ENCODE peak calls at places on chromosomes 11 and 22, in ten cellular contexts. E is breast epithelium; U is NCI-H1105 treated with DMSO at 0.1 percent for 48 hours; O is activated T-cell treated with anti-CD3 and anti-CD28 coated beads, Interleukin-2, amount 50 U/mL, for 1 hour; T is endothelial cell; A is testis; F is NCI-H446; G is PC-9; P is skeletal muscle cell; D is NCI-H2029. C is an unnamed sample.

GRCh38 chr11:111665779-111666178 is 63.5 kb downstream of the SIK2 start:
- DNase-seq in G (no peak), F (no peak), D (no peak), O (no peak), E (no peak), A (peak; percentile 17), P (peak; percentile 24), T (peak; percentile 59), U (no peak), C (no peak)

GRCh38 chr11:61160487-61161189 is 588 bp downstream of the VPS37C start:
- DNase-seq in A (no peak), F (no peak), O (no peak), G (no peak), T (no peak), P (no peak), U (no peak), E (no peak), D (no peak), C (no peak)

GRCh38 chr22:37465721-37466120 is 20.5 kb downstream of the MFNG start:
- DNase-seq in D (peak; percentile 43), U (peak; percentile 79), F (no peak), P (no peak), A (no peak), T (no peak), E (no peak), O (no peak), G (no peak), C (no peak)

GRCh38 chr11:117809236-117810055 is 12.4 kb upstream of the DSCAML1 start:
- DNase-seq in P (no peak), E (peak; percentile 56), A (peak; percentile 89), D (peak; percentile 48), T (peak; percentile 78), U (peak; percentile 41), F (peak; percentile 84), O (peak; percentile 50), G (no peak), C (peak; percentile 37)

GRCh38 chr22:42229455-42230149 is 40.9 kb downstream of the TCF20 start:
- DNase-seq in P (peak; percentile 4), D (peak; percentile 1), A (peak; percentile 63), O (no peak), E (no peak), F (peak; percentile 28), T (no peak), U (no peak), G (no peak), C (no peak)

GRCh38 chr11:134999490-135000066 is 587.5 kb upstream of the B3GAT1 start:
- DNase-seq in U (no peak), O (no peak), T (no peak), D (no peak), E (no peak), F (no peak), G (no peak), P (no peak), A (no peak), C (no peak)

GRCh38 chr11:28619870-28620540 is 511.8 kb downstream of the METTL15 start:
- DNase-seq in P (no peak), G (peak; percentile 68), U (no peak), A (no peak), T (no peak), D (no peak), E (no peak), F (no peak), O (no peak), C (no peak)

GRCh38 chr11:44949160-44950035 is 1.3 kb downstream of the TP53I11 start:
- DNase-seq in F (peak; percentile 54), P (no peak), D (no peak), G (no peak), T (peak; percentile 71), U (peak; percentile 36), E (no peak), A (no peak), O (peak; percentile 51), C (no peak)

GRCh38 chr11:130212431-130212961 is 52.9 kb downstream of the ST14 start:
- DNase-seq in P (no peak), A (peak; percentile 9), T (peak; percentile 3), E (peak; percentile 6), G (no peak), F (no peak), U (no peak), D (no peak), O (no peak), C (no peak)

GRCh38 chr22:33757443-33758124 is 162.7 kb downstream of the LARGE1 start:
- DNase-seq in A (no peak), F (no peak), E (no peak), P (no peak), D (no peak), G (no peak), T (no peak), U (peak; percentile 52), O (no peak), C (no peak)

GRCh38 chr22:50694766-50695420 is 22.3 kb downstream of the SHANK3 start:
- DNase-seq in A (no peak), E (no peak), T (no peak), G (no peak), F (no peak), D (no peak), O (no peak), U (no peak), P (no peak), C (no peak)

GRCh38 chr11:68200639-68201038 is 12.5 kb downstream of the KMT5B start:
- DNase-seq in A (no peak), U (no peak), T (no peak), G (no peak), F (no peak), P (peak; percentile 78), O (no peak), E (no peak), D (no peak), C (no peak)

GRCh38 chr22:48096846-48097665 is 1334.6 kb downstream of the TBC1D22A start:
- DNase-seq in G (no peak), U (no peak), T (no peak), A (no peak), O (no peak), P (no peak), F (no peak), E (no peak), D (no peak), C (no peak)